ENCODE peak calls at places on chromosomes 12 and 14, in ten cellular contexts. O, Y, R, D, F, H, W, X, V and E are unnamed samples.

GRCh38 chr14:50139192-50139591 is 22.8 kb upstream of the VCPKMT start:
- DNase-seq in F (no peak), Y (no peak), W (no peak), X (no peak), R (no peak), V (no peak), D (no peak), O (no peak), H (no peak), E (no peak)

GRCh38 chr12:49332891-49333371 is 4.1 kb downstream of the C1QL4 start:
- DNase-seq in V (no peak), Y (no peak), D (no peak), H (no peak), W (no peak), O (no peak), X (no peak), F (no peak), R (no peak), E (no peak)

GRCh38 chr14:32724864-32725550 is 213.7 kb upstream of the NPAS3 start:
- DNase-seq in F (peak; percentile 48), Y (peak; percentile 66), V (no peak), H (no peak), D (no peak), R (peak; percentile 7), W (no peak), X (no peak), O (no peak), E (peak; percentile 84)

GRCh38 chr12:114673169-114673833 is 10.7 kb downstream of the TBX3 start:
- DNase-seq in F (no peak), H (no peak), R (peak; percentile 89), O (peak; percentile 75), V (no peak), D (no peak), Y (no peak), X (no peak), W (no peak), E (no peak)

GRCh38 chr12:68367136-68367535 is 35.0 kb upstream of the MDM1 start:
- DNase-seq in R (no peak), O (no peak), D (no peak), Y (no peak), V (no peak), H (no peak), W (no peak), F (no peak), X (no peak), E (no peak)

GRCh38 chr14:104912053-104912452 is 12.6 kb upstream of the PLD4 start:
- DNase-seq in V (no peak), D (no peak), Y (no peak), W (no peak), X (no peak), H (no peak), F (no peak), R (no peak), O (no peak), E (no peak)

GRCh38 chr12:132216354-132216987 is 72.2 kb downstream of the NOC4L start:
- DNase-seq in H (no peak), Y (no peak), W (no peak), F (no peak), R (no peak), V (no peak), D (no peak), X (no peak), O (no peak), E (no peak)

GRCh38 chr14:103118019-103118662 is 5.1 kb upstream of the TNFAIP2 start:
- DNase-seq in O (peak; percentile 79), D (no peak), F (no peak), W (peak; percentile 83), R (no peak), H (no peak), X (no peak), Y (no peak), V (peak; percentile 87), E (no peak)

GRCh38 chr12:65415826-65416225 is 137.3 kb downstream of the MSRB3 start:
- DNase-seq in F (peak; percentile 5), H (no peak), V (no peak), Y (no peak), O (no peak), R (peak; percentile 70), W (no peak), D (no peak), X (no peak), E (no peak)
- TF ChIP-seq CTCF in F (no peak), H (no peak), V (no peak), Y (no peak), O (no peak), R (no peak), W (no peak), D (no peak), X (no peak), E (no peak)

DNA sequence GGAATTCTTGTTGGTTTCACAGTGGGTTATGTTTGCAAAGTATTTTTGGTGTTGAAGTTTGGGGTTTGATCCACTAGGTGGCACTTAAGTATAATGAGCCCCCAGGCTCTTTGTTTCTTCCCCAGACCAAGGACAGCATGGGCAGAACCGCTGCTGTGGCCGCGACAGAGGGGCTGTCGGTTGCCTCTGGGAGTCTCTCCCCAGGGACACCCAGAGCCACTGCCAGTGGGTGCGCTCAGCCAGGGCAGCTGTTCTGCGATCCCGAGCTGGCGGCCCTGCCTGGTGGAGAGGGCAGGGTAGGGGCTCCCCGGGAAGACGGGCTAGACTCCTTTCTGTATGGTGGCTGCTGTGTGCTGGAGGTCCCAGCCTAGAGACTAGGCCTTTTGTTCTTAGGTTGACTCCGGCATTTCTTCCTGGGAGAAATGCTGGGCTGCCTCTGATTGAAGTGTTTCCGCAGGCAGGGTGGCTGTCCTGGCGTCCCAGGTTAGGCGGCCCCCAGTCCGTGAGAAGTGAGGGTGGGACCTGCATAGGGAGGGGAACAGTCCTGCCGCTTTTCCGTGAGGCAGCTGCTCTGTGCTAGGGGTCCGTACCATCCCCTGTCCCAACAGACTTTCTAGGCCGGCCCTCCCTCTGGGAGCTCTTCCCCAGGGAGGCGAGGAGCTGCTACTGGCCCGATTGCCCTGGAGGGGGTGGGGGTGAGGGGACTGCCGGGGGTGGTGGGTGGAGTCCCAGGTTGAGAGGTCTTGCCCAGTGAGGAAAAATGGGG is 253.1 kb upstream of the PELI2 start:
- DNase-seq in F (peak; percentile 36), R (peak; percentile 60), Y (no peak), O (no peak), V (no peak), H (peak; percentile 22), W (no peak), D (peak; percentile 7), X (no peak), E (no peak)
- TF ChIP-seq CTCF in F (no peak), R (peak; percentile 77), Y (no peak), O (no peak), V (no peak), H (peak; percentile 51), W (no peak), D (peak; percentile 31), X (peak; percentile 42), E (no peak)

GRCh38 chr12:42565001-42565400 is 24.5 kb downstream of the PRICKLE1 start:
- DNase-seq in H (no peak), W (no peak), O (no peak), F (no peak), D (no peak), V (no peak), X (no peak), Y (no peak), R (no peak), E (no peak)

GRCh38 chr12:42570076-42570475 is 19.5 kb downstream of the PRICKLE1 start:
- DNase-seq in V (no peak), R (peak; percentile 48), Y (no peak), X (peak; percentile 93), D (no peak), H (no peak), W (no peak), O (no peak), F (no peak), E (no peak)

GRCh38 chr12:42565633-42566032 is 23.9 kb downstream of the PRICKLE1 start:
- DNase-seq in O (no peak), F (no peak), Y (no peak), D (no peak), X (no peak), V (no peak), H (no peak), R (no peak), W (no peak), E (no peak)

GRCh38 chr12:42571327-42572009 is 18.1 kb downstream of the PRICKLE1 start:
- DNase-seq in V (no peak), F (no peak), W (no peak), H (peak; percentile 12), X (no peak), D (no peak), R (no peak), Y (no peak), O (no peak), E (no peak)

GRCh38 chr12:42568952-42569916 is 20.3 kb downstream of the PRICKLE1 start:
- DNase-seq in X (peak; percentile 47), W (peak; percentile 32), F (peak; percentile 58), H (peak; percentile 61), R (peak; percentile 75), O (no peak), V (no peak), Y (peak; percentile 33), D (peak; percentile 5), E (no peak)
- TF ChIP-seq CTCF in X (peak; percentile 65), W (peak; percentile 41), F (peak; percentile 57), H (peak; percentile 54), R (peak; percentile 80), O (peak; percentile 59), V (peak; percentile 77), Y (peak; percentile 38), D (peak; percentile 69), E (peak; percentile 70)

DNA sequence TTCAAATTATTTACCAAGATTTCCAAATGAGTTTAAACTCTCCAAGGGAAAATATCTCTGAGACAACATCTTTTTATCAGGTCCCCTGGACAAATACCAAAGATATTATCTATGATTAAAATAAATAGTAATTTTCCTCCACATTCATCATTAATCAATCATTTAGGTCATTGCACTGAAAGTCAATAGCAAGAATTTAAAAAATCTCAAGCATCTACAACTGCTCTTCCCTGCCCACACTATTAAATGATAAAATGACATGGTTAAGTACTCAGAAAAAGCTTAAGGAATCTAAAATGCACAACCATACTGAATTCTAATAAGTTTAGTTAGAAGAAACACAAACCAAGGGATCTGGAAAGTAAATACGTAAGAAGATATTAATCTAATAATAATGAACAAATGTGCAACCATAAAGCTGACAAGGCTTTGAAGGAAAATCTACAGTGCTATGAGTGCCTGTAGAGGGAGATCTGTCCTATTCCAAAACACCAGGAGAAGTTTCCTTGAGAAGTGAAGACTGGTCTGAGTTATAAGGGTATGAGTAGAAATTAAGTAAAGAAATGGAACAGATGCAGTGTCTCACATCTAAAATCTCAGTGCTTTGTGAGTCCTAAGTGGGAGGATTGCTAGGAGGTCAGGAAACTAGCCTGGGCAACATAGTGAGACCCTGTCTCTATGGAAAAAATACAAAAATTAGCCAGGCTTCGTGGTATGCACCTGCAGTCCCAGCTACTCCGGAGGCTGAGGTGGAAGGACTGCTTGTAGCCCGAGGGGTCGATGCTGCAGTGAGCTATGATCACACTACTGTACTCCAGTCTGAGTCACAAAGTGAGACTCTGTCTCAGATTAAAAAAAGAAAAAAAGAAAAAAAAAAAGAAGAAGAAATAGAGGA is 19.2 kb downstream of the INTS13 start:
- DNase-seq in V (no peak), F (no peak), O (no peak), H (no peak), Y (no peak), R (no peak), W (no peak), D (no peak), X (peak; percentile 37), E (no peak)
- TF ChIP-seq CTCF in V (peak; percentile 24), F (no peak), O (peak; percentile 38), H (no peak), Y (no peak), R (peak; percentile 27), W (no peak), D (no peak), X (peak; percentile 30), E (peak; percentile 43)